ENCODE peak calls at places on chromosomes 2 and 18, in six cellular contexts. J is activated naive CD4-positive, alpha-beta T cell; F is stimulated activated CD8-positive, alpha-beta memory T cell treated with anti-CD3 and anti-CD28 coated beads, Interleukin-12 subunit alpha, Interleukin-12 subunit beta, amount 100 ng/mL, for 4 hours; Z is astrocyte of the cerebellum; V is A172; C is omental fat pad. L is an unnamed sample.
A peak's percentile ranks its signal among the peaks of the same experiment; 100 is the strongest.

GRCh38 chr2:177758591-177759371 is 313.8 kb downstream of the PDE11A start:
- DNase-seq in J (no peak), F (no peak), Z (peak; percentile 29), V (peak; percentile 43), C (no peak), L (peak; percentile 27)

GRCh38 chr2:195622966-195623365 is 34.1 kb upstream of the SLC39A10 start:
- DNase-seq in J (no peak), F (no peak), Z (no peak), V (no peak), C (no peak), L (no peak)

GRCh38 chr18:5073026-5073944 is 123.8 kb downstream of the AKAIN1 start:
- DNase-seq in J (no peak), F (no peak), Z (no peak), V (peak; percentile 12), C (no peak), L (peak; percentile 6)

GRCh38 chr2:148122788-148123187 is 101.9 kb downstream of the MBD5 start:
- DNase-seq in J (no peak), F (no peak), Z (no peak), V (no peak), C (no peak), L (no peak)

GRCh38 chr2:54666131-54666637 is 57.3 kb upstream of the EML6 start:
- DNase-seq in J (no peak), F (no peak), Z (peak; percentile 84), V (peak; percentile 91), C (no peak), L (peak; percentile 29)

GRCh38 chr18:12085136-12085535 is 8.5 kb upstream of the ANKRD62 start:
- DNase-seq in J (no peak), F (no peak), Z (no peak), V (no peak), C (no peak), L (no peak)

GRCh38 chr2:169928463-169928864 is 101.2 kb downstream of the UBR3 start:
- DNase-seq in J (no peak), F (no peak), Z (peak; percentile 42), V (peak; percentile 39), C (no peak), L (peak; percentile 20)

GRCh38 chr2:72041638-72042111 is 106.0 kb downstream of the CYP26B1 start:
- DNase-seq in J (no peak), F (no peak), Z (no peak), V (no peak), C (no peak), L (no peak)

GRCh38 chr18:53752968-53753367 is 471.5 kb downstream of the MBD2 start:
- DNase-seq in J (no peak), F (no peak), Z (no peak), V (no peak), C (no peak), L (no peak)

GRCh38 chr2:191657977-191658376 is 20.0 kb upstream of the NABP1 start:
- DNase-seq in J (no peak), F (no peak), Z (no peak), V (no peak), C (no peak), L (no peak)

GRCh38 chr2:100919316-100919715 is 82.8 kb upstream of the RPL31 start:
- DNase-seq in J (no peak), F (no peak), Z (no peak), V (no peak), C (no peak), L (no peak)

GRCh38 chr2:43707255-43707654 is 31.0 kb upstream of the C1GALT1C1L start:
- DNase-seq in J (no peak), F (no peak), Z (peak; percentile 18), V (peak; percentile 69), C (no peak), L (peak; percentile 41)

GRCh38 chr2:52082646-52083045 is 1050.7 kb upstream of the NRXN1 start:
- DNase-seq in J (no peak), F (no peak), Z (no peak), V (no peak), C (no peak), L (no peak)

GRCh38 chr2:45505138-45505537 is 105.9 kb downstream of the SRBD1 start:
- DNase-seq in J (no peak), F (no peak), Z (no peak), V (no peak), C (no peak), L (no peak)

GRCh38 chr2:236065756-236066155 is 102.4 kb downstream of the GBX2 start:
- DNase-seq in J (no peak), F (no peak), Z (no peak), V (no peak), C (no peak), L (no peak)

GRCh38 chr2:162258169-162258568 is 14.9 kb upstream of the FAP start:
- DNase-seq in J (no peak), F (no peak), Z (no peak), V (peak; percentile 13), C (no peak), L (no peak)

GRCh38 chr18:44039216-44039615 is 641.5 kb upstream of the SETBP1 start:
- DNase-seq in J (no peak), F (no peak), Z (no peak), V (no peak), C (no peak), L (no peak)

GRCh38 chr2:29583548-29584121 is 337.8 kb downstream of the ALK start:
- DNase-seq in J (no peak), F (no peak), Z (no peak), V (no peak), C (no peak), L (no peak)

GRCh38 chr2:2332381-2332780 is 1.3 kb upstream of the MYT1L start:
- DNase-seq in J (no peak), F (no peak), Z (no peak), V (no peak), C (no peak), L (no peak)

GRCh38 chr2:43539991-43540860 is 55.6 kb downstream of the THADA start:
- DNase-seq in J (no peak), F (no peak), Z (peak; percentile 80), V (peak; percentile 12), C (peak; percentile 38), L (no peak)

GRCh38 chr18:67310826-67311225 is 205.7 kb downstream of the DSEL start:
- DNase-seq in J (no peak), F (no peak), Z (no peak), V (peak; percentile 1), C (no peak), L (no peak)

GRCh38 chr2:187233811-187234210 is 214.2 kb downstream of the CALCRL start:
- DNase-seq in J (no peak), F (no peak), Z (no peak), V (no peak), C (no peak), L (no peak)